ENCODE peak calls at places on chromosome 1, in seven cellular contexts. I, V, D, P, W, J and T are unnamed samples.

GRCh38 chr1:16021681-16022080 is at the start of gene CLCNKA:
- DNase-seq in W (no peak), I (no peak), V (no peak), D (no peak), P (no peak), J (no peak), T (no peak)

GRCh38 chr1:8424539-8425116 is 106.7 kb downstream of the SLC45A1 start:
- DNase-seq in D (peak; percentile 58), P (no peak), W (no peak), I (no peak), J (peak; percentile 63), V (peak; percentile 90), T (no peak)

GRCh38 chr1:221756830-221757551 is 15.1 kb upstream of the DUSP10 start:
- DNase-seq in I (no peak), J (no peak), W (no peak), D (no peak), V (no peak), P (no peak), T (no peak)

GRCh38 chr1:207670997-207671396 is 26.1 kb downstream of the CR1L start:
- DNase-seq in J (no peak), D (no peak), P (no peak), W (no peak), I (no peak), V (no peak), T (no peak)

GRCh38 chr1:29672955-29673507 is 436.7 kb downstream of the PTPRU start:
- DNase-seq in P (no peak), V (no peak), J (no peak), I (no peak), W (peak; percentile 28), D (no peak), T (no peak)

GRCh38 chr1:5161372-5161771 is 507.0 kb downstream of the AJAP1 start:
- DNase-seq in P (no peak), I (no peak), D (no peak), W (no peak), V (peak; percentile 12), J (no peak), T (no peak)

GRCh38 chr1:30420519-30421050 is 302.8 kb downstream of the MATN1 start:
- DNase-seq in D (no peak), I (no peak), W (peak; percentile 38), V (no peak), J (no peak), P (no peak), T (no peak)

GRCh38 chr1:41390171-41390570 is 28.9 kb downstream of the FOXO6 start:
- DNase-seq in P (no peak), J (no peak), W (no peak), I (no peak), D (no peak), V (no peak), T (no peak)

GRCh38 chr1:167482184-167482583 is 36.1 kb downstream of the CD247 start:
- DNase-seq in P (no peak), J (no peak), V (no peak), W (no peak), I (no peak), D (no peak), T (no peak)

GRCh38 chr1:156090138-156090821 is 8.0 kb upstream of the MEX3A start:
- DNase-seq in D (no peak), P (no peak), V (no peak), I (no peak), W (no peak), J (no peak), T (no peak)

GRCh38 chr1:156815307-156815826 is 1.3 kb downstream of the SH2D2A start:
- DNase-seq in V (no peak), W (peak; percentile 85), J (no peak), D (peak; percentile 65), P (peak; percentile 90), I (no peak), T (no peak)

GRCh38 chr1:67213164-67213563 is 46.9 kb downstream of the IL23R start:
- DNase-seq in P (peak; percentile 18), W (no peak), V (peak; percentile 55), J (no peak), I (no peak), D (no peak), T (no peak)

GRCh38 chr1:231039161-231040018 is 664 bp downstream of the FAM89A start:
- DNase-seq in V (peak; percentile 21), W (no peak), P (peak; percentile 41), J (peak; percentile 67), D (peak; percentile 36), I (peak; percentile 75), T (no peak)

GRCh38 chr1:9061252-9061948 is 8.0 kb downstream of the SLC2A5 start:
- DNase-seq in J (peak; percentile 58), D (peak; percentile 33), V (no peak), I (no peak), W (no peak), P (no peak), T (no peak)

GRCh38 chr1:58584082-58584895 is 7.2 kb upstream of the TACSTD2 start:
- DNase-seq in D (peak; percentile 72), W (peak; percentile 89), V (no peak), P (peak; percentile 96), I (no peak), J (peak; percentile 73), T (peak; percentile 36)

GRCh38 chr1:45079533-45079932 is 67.5 kb downstream of the UROD start:
- DNase-seq in V (no peak), P (no peak), J (no peak), W (no peak), D (no peak), I (no peak), T (no peak)

GRCh38 chr1:223248787-223249175 is 105.7 kb upstream of the TLR5 start:
- DNase-seq in V (no peak), W (no peak), D (no peak), I (no peak), J (no peak), P (no peak), T (no peak)

GRCh38 chr1:178802873-178803272 is 68.0 kb downstream of the ANGPTL1 start:
- DNase-seq in J (no peak), P (no peak), W (no peak), I (no peak), D (no peak), V (no peak), T (no peak)

GRCh38 chr1:17128361-17128760 is 9.1 kb upstream of the PADI2 start:
- DNase-seq in P (peak; percentile 79), I (no peak), D (no peak), V (peak; percentile 22), W (no peak), J (no peak), T (no peak)

GRCh38 chr1:212186427-212187207 is 98.6 kb upstream of the PPP2R5A start:
- DNase-seq in W (no peak), I (no peak), J (no peak), D (no peak), P (no peak), V (peak; percentile 76), T (no peak)

DNA sequence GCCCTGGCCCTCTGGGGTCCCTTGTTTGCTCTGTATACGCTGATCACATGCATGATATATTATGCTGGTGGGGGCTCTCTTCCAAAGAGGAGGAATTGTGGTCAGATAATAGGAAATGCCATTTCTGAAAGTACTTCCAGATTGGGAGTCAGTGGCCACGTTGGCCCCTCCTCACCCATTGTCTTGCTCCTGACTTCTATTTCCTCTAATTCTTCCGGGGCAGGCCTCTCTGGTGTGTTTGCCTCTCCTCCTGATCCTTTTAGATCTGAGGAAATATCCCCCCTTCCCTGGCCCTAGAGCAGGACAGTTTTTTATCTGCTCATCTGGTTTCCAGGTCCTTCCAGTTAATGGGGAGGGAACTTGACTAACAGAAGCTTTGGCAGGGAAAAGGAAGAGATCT is 2.9 kb downstream of the VANGL2 start:
- DNase-seq in D (no peak), P (no peak), I (no peak), J (no peak), V (no peak), W (peak; percentile 54), T (no peak)
- H3K4me3 ChIP-seq in D (no peak overlapping the region), P (no peak overlapping the region), I (no peak overlapping the region), J (no peak overlapping the region), V (no peak overlapping the region), W (no peak overlapping the region), T (no peak overlapping the region)

GRCh38 chr1:101261629-101262028 is 24.8 kb downstream of the S1PR1 start:
- DNase-seq in V (no peak), J (no peak), P (no peak), I (no peak), D (no peak), W (no peak), T (no peak)

GRCh38 chr1:101262060-101262459 is 25.2 kb downstream of the S1PR1 start:
- DNase-seq in V (no peak), W (no peak), I (no peak), D (no peak), J (no peak), P (no peak), T (no peak)

GRCh38 chr1:101267082-101267481 is 30.3 kb downstream of the S1PR1 start:
- DNase-seq in V (no peak), I (no peak), D (no peak), J (no peak), W (no peak), P (no peak), T (no peak)

GRCh38 chr1:101262601-101263348 is 26.0 kb downstream of the S1PR1 start:
- DNase-seq in V (no peak), J (no peak), W (no peak), I (no peak), D (no peak), P (no peak), T (no peak)

GRCh38 chr1:101264699-101265098 is 27.9 kb downstream of the S1PR1 start:
- DNase-seq in I (peak; percentile 17), V (no peak), D (no peak), W (no peak), J (no peak), P (no peak), T (no peak)
- H3K4me3 ChIP-seq in I (no peak overlapping the region), V (no peak overlapping the region), D (no peak overlapping the region), W (no peak overlapping the region), J (no peak overlapping the region), P (no peak overlapping the region), T (no peak overlapping the region)

GRCh38 chr1:33846861-33847260 is 17.0 kb upstream of the HMGB4 start:
- DNase-seq in W (no peak), V (no peak), P (no peak), J (no peak), I (no peak), D (no peak), T (no peak)

GRCh38 chr1:33842348-33842747 is 21.5 kb upstream of the HMGB4 start:
- DNase-seq in W (no peak), I (no peak), V (no peak), P (peak; percentile 3), J (no peak), D (no peak), T (no peak)

GRCh38 chr1:33836911-33837310 is 27.0 kb upstream of the HMGB4 start:
- DNase-seq in V (no peak), J (no peak), P (no peak), I (no peak), W (no peak), D (no peak), T (no peak)

DNA sequence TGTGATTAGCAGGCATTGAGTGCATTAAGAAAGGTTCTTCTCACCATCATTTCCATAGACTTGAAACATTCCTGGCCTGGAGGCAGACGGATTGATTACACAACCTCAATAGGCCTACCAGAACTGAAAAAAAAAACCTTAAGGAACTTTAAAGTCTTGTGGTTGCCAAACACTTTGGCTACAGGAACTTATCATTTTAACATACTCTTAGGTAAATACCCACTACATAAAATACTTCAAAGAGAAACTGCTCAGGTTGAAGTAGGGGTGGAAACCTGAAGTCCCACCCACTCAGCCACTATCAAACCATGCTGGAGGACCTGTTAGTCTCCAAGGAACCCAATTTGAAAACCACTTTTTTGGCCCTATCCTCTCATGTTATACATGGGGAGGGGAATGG is 22.4 kb upstream of the HMGB4 start:
- DNase-seq in I (no peak), V (no peak), P (no peak), W (no peak), J (no peak), D (no peak), T (no peak)
- H3K4me3 ChIP-seq in I (no peak overlapping the region), V (no peak overlapping the region), P (no peak overlapping the region), W (no peak overlapping the region), J (no peak overlapping the region), D (no peak overlapping the region), T (no peak overlapping the region)

GRCh38 chr1:183633676-183634343 is 1.8 kb downstream of the ARPC5 start:
- DNase-seq in I (peak; percentile 29), J (no peak), V (peak; percentile 75), W (no peak), P (peak; percentile 90), D (no peak), T (no peak)
- H3K4me3 ChIP-seq in I (peak overlapping the region; percentile 91), J (peak overlapping the region; percentile 85), V (peak overlapping the region; percentile 94), W (peak overlapping the region; percentile 91), P (peak overlapping the region; percentile 76), D (peak overlapping the region; percentile 90), T (peak overlapping the region; percentile 87)